ENCODE peak calls at places on chromosomes 11 and 22, in four cellular contexts. Z, S, E and N are unnamed samples.

GRCh38 chr11:2375964-2376551 is 1.1 kb upstream of the CD81 start:
- DNase-seq in Z (no peak), S (peak; percentile 36), E (no peak), N (no peak)

GRCh38 chr22:24207264-24208011 is 26.2 kb downstream of the SUSD2 start:
- DNase-seq in Z (no peak), S (no peak), E (no peak), N (no peak)

GRCh38 chr11:121892131-121892681 is 223.8 kb downstream of the BLID start:
- DNase-seq in Z (no peak), S (no peak), E (no peak), N (no peak)

GRCh38 chr11:34345012-34345804 is 12.6 kb downstream of the ABTB2 start:
- DNase-seq in Z (no peak), S (no peak), E (no peak), N (no peak)

GRCh38 chr22:44151661-44152060 is 29.1 kb upstream of the PARVG start:
- DNase-seq in Z (no peak), S (no peak), E (no peak), N (no peak)

GRCh38 chr22:37855462-37855861 is 6.2 kb downstream of the EIF3L start:
- DNase-seq in Z (no peak), S (no peak), E (no peak), N (no peak)

GRCh38 chr22:38133331-38133730 is 22.8 kb upstream of the BAIAP2L2 start:
- DNase-seq in Z (no peak), S (no peak), E (no peak), N (no peak)

GRCh38 chr11:29963796-29964195 is 53.0 kb downstream of the KCNA4 start:
- DNase-seq in Z (no peak), S (no peak), E (no peak), N (no peak)

GRCh38 chr11:33606762-33607161 is 93.9 kb downstream of the C11orf91 start:
- DNase-seq in Z (no peak), S (no peak), E (no peak), N (no peak)

GRCh38 chr11:83192846-83193245 is 666 bp upstream of the ANKRD42 start:
- DNase-seq in Z (no peak), S (no peak), E (no peak), N (no peak)

GRCh38 chr11:19209617-19210016 is 7.8 kb upstream of the CSRP3 start:
- DNase-seq in Z (no peak), S (no peak), E (no peak), N (no peak)

GRCh38 chr11:8253566-8253965 is 10.1 kb downstream of the LMO1 start:
- DNase-seq in Z (no peak), S (no peak), E (no peak), N (no peak)

DNA sequence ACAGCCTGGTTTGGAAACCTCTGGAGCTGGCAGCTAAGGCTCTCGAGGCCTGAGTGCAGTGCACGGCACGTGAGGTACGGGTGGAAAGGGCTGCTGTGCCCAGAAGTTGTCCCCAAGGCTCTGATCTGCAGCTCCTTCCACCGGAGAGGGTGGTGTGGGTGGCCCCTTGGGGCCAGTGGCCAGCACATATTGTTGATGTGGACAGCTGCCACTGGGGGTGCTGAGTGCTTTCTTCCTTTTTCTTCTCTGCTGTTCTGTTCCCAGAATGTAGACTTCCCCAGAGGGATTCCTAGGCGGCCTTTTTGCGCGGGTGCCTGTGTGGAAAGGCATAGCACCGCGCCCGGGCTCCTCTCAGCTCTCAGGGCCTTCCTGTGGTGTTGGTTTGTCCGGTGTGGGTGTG is 1476.5 kb downstream of the TBC1D22A start:
- DNase-seq in Z (no peak), S (no peak), E (no peak), N (no peak)
- H3K9me3 ChIP-seq in Z (peaks cover 3% of the 10 kb centered on the region), S (no peaks in the 10 kb centered on the region), E (no peaks in the 10 kb centered on the region), N (no peaks in the 10 kb centered on the region)

GRCh38 chr22:35561796-35562526 is 21.3 kb downstream of the RASD2 start:
- DNase-seq in Z (no peak), S (peak; percentile 49), E (no peak), N (no peak)

GRCh38 chr22:35560824-35561223 is 20.2 kb downstream of the RASD2 start:
- DNase-seq in Z (no peak), S (no peak), E (no peak), N (no peak)

GRCh38 chr22:35564975-35565867 is 24.6 kb downstream of the RASD2 start:
- DNase-seq in Z (no peak), S (no peak), E (no peak), N (no peak)

GRCh38 chr22:35560366-35560765 is 19.7 kb downstream of the RASD2 start:
- DNase-seq in Z (no peak), S (no peak), E (no peak), N (no peak)

DNA sequence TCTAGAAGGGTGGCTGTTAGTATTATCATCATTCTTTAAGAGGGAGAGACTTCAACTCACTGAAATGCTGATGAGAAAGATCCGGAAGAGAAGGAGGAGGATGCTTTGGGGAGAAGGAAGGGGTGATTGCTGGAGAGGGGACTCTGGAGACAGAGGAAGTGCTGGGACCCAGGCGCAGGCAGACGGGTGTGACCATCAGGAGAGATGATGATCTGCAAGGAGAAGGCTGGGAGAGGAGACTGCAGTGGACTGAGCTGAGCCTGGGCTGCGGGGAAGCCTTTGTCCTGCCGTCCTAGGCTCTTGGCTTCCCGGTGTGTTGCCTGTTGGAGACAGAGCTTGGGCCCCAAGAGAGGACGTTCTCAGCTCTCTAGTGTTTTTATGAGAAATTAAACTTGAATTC is 22.6 kb downstream of the RASD2 start:
- DNase-seq in Z (no peak), S (no peak), E (no peak), N (no peak)
- H3K4me3 ChIP-seq in Z (no peak overlapping the region), S (no peak overlapping the region), E (no peak overlapping the region), N (no peak overlapping the region)

GRCh38 chr11:119699227-119699626 is 29.8 kb downstream of the NECTIN1 start:
- DNase-seq in Z (no peak), S (peak; percentile 81), E (no peak), N (peak; percentile 46)
- H3K4me1 ChIP-seq in Z (peaks cover 58% of the 10 kb centered on the region), S (no peaks in the 10 kb centered on the region), E (no peaks in the 10 kb centered on the region), N (no peaks in the 10 kb centered on the region)

GRCh38 chr11:67700141-67700540 is 25.7 kb upstream of the ALDH3B2 start:
- DNase-seq in Z (no peak), S (no peak), E (no peak), N (no peak)

GRCh38 chr11:67698247-67698646 is 23.8 kb upstream of the ALDH3B2 start:
- DNase-seq in Z (no peak), S (no peak), E (no peak), N (peak; percentile 30)

GRCh38 chr11:67700548-67701262 is 26.3 kb upstream of the ALDH3B2 start:
- DNase-seq in Z (no peak), S (no peak), E (no peak), N (no peak)

GRCh38 chr11:67697846-67698245 is 23.4 kb upstream of the ALDH3B2 start:
- DNase-seq in Z (no peak), S (no peak), E (no peak), N (no peak)

DNA sequence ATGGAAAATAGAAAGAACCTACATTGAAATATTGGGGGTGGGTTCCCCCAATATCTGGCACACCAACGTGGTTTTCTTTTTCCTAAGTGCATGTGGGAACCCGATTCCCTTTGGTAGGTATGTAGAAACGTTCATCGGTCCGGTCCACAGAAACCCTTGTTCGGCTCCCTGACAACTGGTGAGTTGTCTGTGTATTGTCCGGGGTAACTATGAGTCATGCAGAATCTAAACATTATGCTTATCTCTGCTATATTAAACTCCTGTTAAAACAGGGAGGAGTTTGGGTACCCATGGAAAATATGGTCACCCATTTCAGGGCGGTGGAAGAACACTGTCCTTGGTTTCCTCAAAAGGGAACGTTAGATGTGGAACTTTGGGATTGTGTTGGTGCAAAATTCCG is 25.1 kb upstream of the ALDH3B2 start:
- DNase-seq in Z (no peak), S (no peak), E (no peak), N (no peak)
- H3K9me3 ChIP-seq in Z (no peaks in the 10 kb centered on the region), S (no peaks in the 10 kb centered on the region), E (no peaks in the 10 kb centered on the region), N (no peaks in the 10 kb centered on the region)

DNA sequence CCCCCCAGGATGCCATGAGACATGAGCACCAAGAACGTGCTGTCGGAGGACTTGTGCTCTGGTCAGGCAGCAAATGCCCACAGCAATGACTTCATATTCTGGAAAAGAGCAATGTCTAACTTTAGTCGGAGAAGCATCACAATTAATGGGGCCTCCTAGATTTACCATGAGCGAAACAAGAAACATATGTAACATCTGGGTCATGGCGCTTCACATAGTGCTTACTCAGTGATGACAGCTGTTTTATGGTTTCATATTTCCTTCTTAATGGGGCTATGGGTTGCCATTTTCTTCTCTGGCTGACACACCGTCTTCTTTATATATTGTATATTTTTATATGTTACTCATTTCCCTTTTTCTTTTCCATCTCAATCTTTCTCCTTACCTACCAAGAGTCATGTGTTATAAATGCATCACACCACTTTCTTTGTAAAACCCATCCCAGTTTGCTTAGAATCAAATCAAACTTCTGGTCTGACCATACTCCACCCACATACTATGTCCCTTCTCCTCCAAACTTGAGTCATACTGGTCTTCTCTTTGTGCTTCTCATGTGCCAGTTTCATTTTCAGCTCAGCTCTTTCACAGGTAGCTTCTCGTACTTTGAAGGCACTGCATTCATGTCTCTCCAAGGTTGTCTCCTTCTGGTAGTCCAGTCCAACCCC is 9.4 kb upstream of the CASP12 start:
- DNase-seq in Z (no peak), S (no peak), E (no peak), N (no peak)
- H3K4me3 ChIP-seq in Z (no peak overlapping the region), S (no peak overlapping the region), E (no peak overlapping the region), N (no peak overlapping the region)

GRCh38 chr22:49308300-49308699 is 519.4 kb downstream of the BRD1 start:
- DNase-seq in Z (no peak), S (peak; percentile 9), E (no peak), N (peak; percentile 3)
- H3K4me1 ChIP-seq in Z (no peaks in the 10 kb centered on the region), S (no peaks in the 10 kb centered on the region), E (no peaks in the 10 kb centered on the region), N (no peaks in the 10 kb centered on the region)

DNA sequence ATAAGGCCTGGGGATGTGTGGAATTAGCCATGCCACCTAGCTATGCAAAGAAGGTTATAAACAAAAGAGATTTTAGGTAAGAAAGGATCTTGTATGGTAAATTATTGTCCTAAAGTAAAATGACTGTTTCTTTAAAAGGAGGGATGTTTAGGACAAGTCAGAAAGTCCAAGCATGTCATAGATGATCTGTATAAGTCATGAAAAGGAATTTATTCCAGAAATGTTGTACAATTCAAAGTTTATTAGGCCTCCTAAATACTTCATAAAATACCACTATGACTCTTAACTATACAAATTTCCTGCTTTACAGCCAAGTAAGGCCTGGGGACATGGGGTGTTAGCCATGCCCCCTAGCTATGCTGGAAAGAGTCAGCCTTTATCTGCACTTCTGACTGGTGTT is 22.7 kb downstream of the OR5A2 start:
- DNase-seq in Z (no peak), S (no peak), E (no peak), N (no peak)
- H3K9me3 ChIP-seq in Z (no peaks in the 10 kb centered on the region), S (no peaks in the 10 kb centered on the region), E (peaks cover 4% of the 10 kb centered on the region), N (peaks cover 2% of the 10 kb centered on the region)